ENCODE peak calls at places on chromosome 1, in seven cellular contexts. T is HFFc6, X is NCI-H1105, J is HFF-Myc, Q is body of pancreas, I is mesendoderm, H is mucosa of descending colon. N is an unnamed sample.

GRCh38 chr1:183806086-183806485 is 1.2 kb downstream of the RGL1 start:
- DNase-seq in J (no peak), X (no peak), I (no peak), Q (no peak), T (no peak), H (no peak), N (no peak)

GRCh38 chr1:16296643-16297042 is 55.6 kb downstream of the FBXO42 start:
- DNase-seq in H (no peak), J (no peak), I (no peak), Q (no peak), T (no peak), X (no peak), N (no peak)

GRCh38 chr1:152728986-152729385 is 21.0 kb downstream of the LCE4A start:
- DNase-seq in X (no peak), H (no peak), T (no peak), Q (no peak), I (no peak), J (no peak), N (no peak)

GRCh38 chr1:2248854-2249558 is 20.9 kb downstream of the SKI start:
- DNase-seq in I (no peak), H (no peak), J (no peak), T (no peak), Q (no peak), X (no peak), N (no peak)

GRCh38 chr1:154760469-154760933 is 109.6 kb downstream of the KCNN3 start:
- DNase-seq in J (no peak), X (no peak), T (no peak), Q (peak; percentile 75), I (peak; percentile 61), H (peak; percentile 84), N (peak; percentile 84)

GRCh38 chr1:205313681-205314308 is 7.8 kb downstream of the NUAK2 start:
- DNase-seq in J (no peak), Q (peak; percentile 73), T (peak; percentile 54), H (no peak), X (no peak), I (peak; percentile 98), N (peak; percentile 96)

GRCh38 chr1:32020338-32020737 is 6.7 kb downstream of the KHDRBS1 start:
- DNase-seq in J (no peak), I (no peak), T (no peak), Q (no peak), X (no peak), H (no peak), N (no peak)

GRCh38 chr1:110338200-110339039 is 757 bp upstream of the RBM15 start:
- DNase-seq in H (peak; percentile 99), J (peak; percentile 100), X (peak; percentile 100), T (peak; percentile 100), Q (peak; percentile 99), I (no peak), N (peak; percentile 100)